ENCODE peak calls at places on chromosomes 2 and 18, in eight cellular contexts. P is aorta, U is sigmoid colon, K is lower lobe of right lung, C is GM23248, Z is keratinocyte, V is uterus, J is Peyer's patch. W is an unnamed sample.

GRCh38 chr2:237388036-237388435 is 25.9 kb downstream of the COL6A3 start:
- DNase-seq in P (no peak), C (no peak), J (no peak), K (no peak), Z (no peak), U (no peak), V (no peak), W (no peak)

GRCh38 chr2:233714164-233714563 is 1.5 kb downstream of the UGT1A5 start:
- DNase-seq in U (no peak), Z (no peak), J (no peak), V (no peak), C (no peak), P (no peak), K (no peak), W (no peak)

GRCh38 chr2:1690056-1690775 is 54.1 kb downstream of the PXDN start:
- DNase-seq in K (peak; percentile 33), V (no peak), C (no peak), U (no peak), J (no peak), Z (no peak), P (no peak), W (no peak)

GRCh38 chr18:63146185-63146584 is 173.4 kb downstream of the BCL2 start:
- DNase-seq in P (no peak), U (no peak), Z (no peak), K (no peak), J (no peak), V (no peak), C (no peak), W (no peak)

GRCh38 chr2:7430869-7431641 is 513.8 kb downstream of the RNF144A start:
- DNase-seq in C (no peak), U (no peak), K (peak; percentile 87), J (peak; percentile 72), V (no peak), P (peak; percentile 75), Z (no peak), W (no peak)

GRCh38 chr18:12991839-12992216 is 666 bp downstream of the CEP192 start:
- DNase-seq in U (no peak), K (no peak), J (no peak), V (no peak), C (peak; percentile 39), Z (no peak), P (no peak), W (peak; percentile 68)

GRCh38 chr2:82234283-82234682 is 1929.7 kb upstream of the LRRTM1 start:
- DNase-seq in P (no peak), V (no peak), K (no peak), J (no peak), U (no peak), Z (no peak), C (no peak), W (no peak)

GRCh38 chr2:152827944-152828343 is 109.5 kb downstream of the ARL6IP6 start:
- DNase-seq in P (no peak), J (no peak), V (no peak), K (no peak), C (no peak), U (no peak), Z (no peak), W (no peak)

GRCh38 chr2:24707141-24707540 is 86.0 kb downstream of the PTRHD1 start:
- DNase-seq in P (no peak), J (no peak), U (no peak), K (no peak), V (no peak), Z (no peak), C (no peak), W (peak; percentile 9)

GRCh38 chr2:6184532-6185302 is 492.5 kb downstream of the SOX11 start:
- DNase-seq in Z (no peak), P (no peak), C (no peak), K (no peak), V (no peak), U (no peak), J (no peak), W (no peak)

GRCh38 chr18:4004176-4004829 is 450.8 kb downstream of the DLGAP1 start:
- DNase-seq in Z (no peak), J (no peak), U (no peak), P (no peak), C (peak; percentile 64), V (no peak), K (no peak), W (no peak)

GRCh38 chr2:197803033-197803444 is 1.4 kb upstream of the PLCL1 start:
- DNase-seq in U (no peak), V (no peak), J (no peak), C (peak; percentile 75), Z (no peak), P (no peak), K (no peak), W (no peak)

GRCh38 chr2:174561283-174562275 is 36.0 kb downstream of the WIPF1 start:
- DNase-seq in V (peak; percentile 58), K (no peak), P (peak; percentile 80), C (peak; percentile 64), Z (no peak), U (peak; percentile 91), J (no peak), W (no peak)

GRCh38 chr2:138948070-138948539 is 167.9 kb upstream of the NXPH2 start:
- DNase-seq in V (no peak), Z (peak; percentile 92), K (no peak), J (no peak), U (no peak), P (no peak), C (peak; percentile 93), W (peak; percentile 78)

GRCh38 chr2:86580560-86580959 is 17.3 kb upstream of the CHMP3 start:
- DNase-seq in C (no peak), V (no peak), J (no peak), Z (no peak), P (no peak), K (no peak), U (no peak), W (no peak)

GRCh38 chr18:69786427-69786826 is 161.2 kb downstream of the CD226 start:
- DNase-seq in C (no peak), Z (no peak), K (no peak), V (no peak), J (no peak), U (no peak), P (no peak), W (no peak)

GRCh38 chr2:32931945-32932709 is 14.6 kb upstream of the LTBP1 start:
- DNase-seq in Z (no peak), P (no peak), U (no peak), C (no peak), V (no peak), J (no peak), K (no peak), W (no peak)

GRCh38 chr18:76715012-76715608 is 107.2 kb upstream of the ZNF236 start:
- DNase-seq in U (no peak), C (no peak), J (no peak), Z (no peak), P (no peak), V (peak; percentile 54), K (no peak), W (no peak)

GRCh38 chr18:76709659-76710645 is 112.4 kb upstream of the ZNF236 start:
- DNase-seq in P (peak; percentile 76), Z (no peak), C (peak; percentile 87), J (peak; percentile 85), V (peak; percentile 85), K (peak; percentile 81), U (peak; percentile 87), W (peak; percentile 27)

GRCh38 chr18:76710646-76711520 is 111.5 kb upstream of the ZNF236 start:
- DNase-seq in V (no peak), U (no peak), P (no peak), Z (no peak), K (no peak), C (no peak), J (no peak), W (no peak)

GRCh38 chr18:76708727-76709353 is 113.5 kb upstream of the ZNF236 start:
- DNase-seq in P (no peak), Z (no peak), V (no peak), C (no peak), J (no peak), U (no peak), K (no peak), W (no peak)

GRCh38 chr18:76713432-76713831 is 108.9 kb upstream of the ZNF236 start:
- DNase-seq in V (no peak), K (no peak), J (no peak), Z (no peak), P (no peak), U (no peak), C (no peak), W (no peak)
- H3K9me3 ChIP-seq in V (no peaks in the 10 kb centered on the region), K (no peaks in the 10 kb centered on the region), J (no peaks in the 10 kb centered on the region), Z (no peaks in the 10 kb centered on the region), P (no peaks in the 10 kb centered on the region), U (no peaks in the 10 kb centered on the region), C (no peaks in the 10 kb centered on the region), W (no peaks in the 10 kb centered on the region)

DNA sequence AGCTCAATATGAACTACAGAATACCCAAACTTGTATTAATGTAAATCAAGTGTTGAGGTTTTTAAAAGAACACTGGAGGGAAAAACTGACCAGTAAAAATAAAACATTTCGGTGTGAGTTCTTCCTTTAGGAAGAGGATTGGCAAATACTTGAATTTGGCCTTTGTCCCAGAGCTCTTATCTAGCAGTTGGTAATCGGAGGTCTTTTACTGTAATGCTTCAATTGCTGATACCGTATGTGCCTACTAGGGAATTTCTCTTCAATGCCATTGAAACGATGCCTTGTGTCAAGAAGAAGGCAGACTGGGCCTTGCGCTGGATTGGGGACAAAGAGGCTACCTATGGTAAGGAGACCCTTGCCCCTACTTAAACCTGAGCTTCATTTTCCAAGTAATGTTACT is 4.1 kb downstream of the RRM2 start:
- DNase-seq in Z (no peak), U (peak; percentile 18), C (no peak), V (no peak), K (no peak), P (no peak), J (no peak), W (no peak)
- H3K4me1 ChIP-seq in Z (peaks cover 19% of the 10 kb centered on the region), U (no peaks in the 10 kb centered on the region), C (peaks cover 22% of the 10 kb centered on the region), V (peaks cover 17% of the 10 kb centered on the region), K (peaks cover 29% of the 10 kb centered on the region), P (no peaks in the 10 kb centered on the region), J (peaks cover 2% of the 10 kb centered on the region), W (peaks cover 19% of the 10 kb centered on the region)

DNA sequence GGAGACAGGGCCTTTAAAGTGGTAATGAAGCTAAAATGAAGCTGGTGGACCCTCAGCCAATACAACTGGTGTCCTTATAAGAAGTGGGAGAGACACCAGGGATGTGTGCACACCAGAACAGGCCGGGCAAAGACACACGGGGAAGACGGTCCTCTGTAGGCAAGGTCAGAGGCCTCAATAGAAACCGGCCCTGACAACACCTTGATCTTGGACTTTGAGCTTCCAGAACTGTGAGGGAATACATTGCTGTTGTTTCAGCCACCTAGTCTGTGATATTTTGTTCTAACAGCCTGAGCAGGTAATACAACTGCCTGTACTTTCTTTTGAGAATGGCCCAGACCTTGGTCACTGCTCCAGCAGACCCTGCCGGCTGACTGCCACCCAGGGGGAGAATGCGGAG is 65.6 kb upstream of the FZD7 start:
- DNase-seq in U (no peak), Z (no peak), K (peak; percentile 11), C (no peak), V (no peak), J (peak; percentile 56), P (no peak), W (no peak)
- H3K27me3 ChIP-seq in U (no peaks in the 10 kb centered on the region), Z (no peaks in the 10 kb centered on the region), K (no peaks in the 10 kb centered on the region), C (no peaks in the 10 kb centered on the region), V (no peaks in the 10 kb centered on the region), J (no peaks in the 10 kb centered on the region), P (no peaks in the 10 kb centered on the region), W (no peaks in the 10 kb centered on the region)

GRCh38 chr18:1227025-1227424 is 322.4 kb downstream of the ADCYAP1 start:
- DNase-seq in U (no peak), V (no peak), Z (no peak), K (no peak), C (no peak), J (no peak), P (no peak), W (no peak)

GRCh38 chr18:1229634-1230033 is 325.0 kb downstream of the ADCYAP1 start:
- DNase-seq in J (no peak), U (no peak), V (no peak), Z (no peak), P (no peak), K (no peak), C (no peak), W (no peak)

GRCh38 chr18:1232867-1233266 is 328.2 kb downstream of the ADCYAP1 start:
- DNase-seq in K (no peak), V (no peak), C (no peak), U (no peak), Z (no peak), J (no peak), P (no peak), W (no peak)
- H3K9me3 ChIP-seq in K (peaks cover 31% of the 10 kb centered on the region), V (no peaks in the 10 kb centered on the region), C (no peaks in the 10 kb centered on the region), U (no peaks in the 10 kb centered on the region), Z (no peaks in the 10 kb centered on the region), J (no peaks in the 10 kb centered on the region), P (no peaks in the 10 kb centered on the region), W (peaks cover 32% of the 10 kb centered on the region)